ENCODE peak calls at places on chromosomes 12 and 14, in ten cellular contexts. One of them, this sample, is unnamed.

GRCh38 chr12:52988933-52989332 is 17.3 kb upstream of the EIF4B start:
- DNase-seq in mucosa of descending colon: no peak
- DNase-seq in AG09309: no peak
- DNase-seq in HL-60: no peak
- DNase-seq in fibroblast of pulmonary artery: no peak
- DNase-seq in osteoblast: no peak
- DNase-seq in mesenchymal stem cell: no peak
- DNase-seq in GM23338: no peak
- DNase-seq in A549: no peak
- DNase-seq in trophoblast cell: no peak
- DNase-seq in this sample: no peak

GRCh38 chr14:102659797-102660196 is 67.3 kb downstream of the RCOR1 start:
- DNase-seq in AG09309: no peak
- DNase-seq in osteoblast: no peak
- DNase-seq in fibroblast of pulmonary artery: peak; percentile 55
- DNase-seq in HL-60: no peak
- DNase-seq in mucosa of descending colon: no peak
- DNase-seq in mesenchymal stem cell: peak; percentile 68
- DNase-seq in GM23338: no peak
- DNase-seq in A549: no peak
- DNase-seq in trophoblast cell: no peak
- DNase-seq in this sample: peak; percentile 68

GRCh38 chr12:80937391-80938238 is at the start of gene LIN7A:
- DNase-seq in AG09309: no peak
- DNase-seq in GM23338: peak; percentile 68
- DNase-seq in mucosa of descending colon: no peak
- DNase-seq in A549: peak; percentile 12
- DNase-seq in osteoblast: peak; percentile 80
- DNase-seq in mesenchymal stem cell: peak; percentile 57
- DNase-seq in HL-60: peak; percentile 56
- DNase-seq in trophoblast cell: peak; percentile 15
- DNase-seq in fibroblast of pulmonary artery: peak; percentile 15
- DNase-seq in this sample: peak; percentile 17

GRCh38 chr12:115507951-115508722 is 769.4 kb downstream of the MED13L start:
- DNase-seq in mucosa of descending colon: no peak
- DNase-seq in A549: no peak
- DNase-seq in trophoblast cell: no peak
- DNase-seq in AG09309: no peak
- DNase-seq in fibroblast of pulmonary artery: no peak
- DNase-seq in mesenchymal stem cell: no peak
- DNase-seq in GM23338: peak; percentile 95
- DNase-seq in HL-60: no peak
- DNase-seq in osteoblast: peak; percentile 31
- DNase-seq in this sample: no peak

GRCh38 chr12:91189526-91189925 is 6.9 kb upstream of the DCN start:
- DNase-seq in GM23338: no peak
- DNase-seq in mesenchymal stem cell: no peak
- DNase-seq in HL-60: no peak
- DNase-seq in trophoblast cell: no peak
- DNase-seq in fibroblast of pulmonary artery: peak; percentile 68
- DNase-seq in A549: no peak
- DNase-seq in AG09309: no peak
- DNase-seq in mucosa of descending colon: no peak
- DNase-seq in osteoblast: no peak
- DNase-seq in this sample: peak; percentile 71

GRCh38 chr12:10301103-10301502 is 6.6 kb upstream of the KLRD1 start:
- DNase-seq in trophoblast cell: peak; percentile 58
- DNase-seq in HL-60: no peak
- DNase-seq in mesenchymal stem cell: peak; percentile 51
- DNase-seq in osteoblast: no peak
- DNase-seq in mucosa of descending colon: no peak
- DNase-seq in AG09309: no peak
- DNase-seq in A549: no peak
- DNase-seq in GM23338: no peak
- DNase-seq in fibroblast of pulmonary artery: no peak
- DNase-seq in this sample: no peak

GRCh38 chr14:73780896-73781295 is 66.7 kb upstream of the PNMA1 start:
- DNase-seq in AG09309: no peak
- DNase-seq in fibroblast of pulmonary artery: no peak
- DNase-seq in A549: no peak
- DNase-seq in osteoblast: no peak
- DNase-seq in GM23338: no peak
- DNase-seq in mucosa of descending colon: no peak
- DNase-seq in HL-60: no peak
- DNase-seq in mesenchymal stem cell: no peak
- DNase-seq in trophoblast cell: no peak
- DNase-seq in this sample: no peak

GRCh38 chr12:124727244-124727673 is 136.4 kb downstream of the SCARB1 start:
- DNase-seq in A549: no peak
- DNase-seq in AG09309: no peak
- DNase-seq in mucosa of descending colon: peak; percentile 82
- DNase-seq in osteoblast: peak; percentile 89
- DNase-seq in mesenchymal stem cell: peak; percentile 59
- DNase-seq in trophoblast cell: peak; percentile 93
- DNase-seq in GM23338: no peak
- DNase-seq in fibroblast of pulmonary artery: peak; percentile 51
- DNase-seq in HL-60: peak; percentile 98
- DNase-seq in this sample: peak; percentile 69

GRCh38 chr12:68393398-68393797 is 61.2 kb upstream of the MDM1 start:
- DNase-seq in mesenchymal stem cell: no peak
- DNase-seq in trophoblast cell: no peak
- DNase-seq in mucosa of descending colon: no peak
- DNase-seq in HL-60: no peak
- DNase-seq in GM23338: no peak
- DNase-seq in A549: no peak
- DNase-seq in AG09309: no peak
- DNase-seq in fibroblast of pulmonary artery: peak; percentile 20
- DNase-seq in osteoblast: no peak
- DNase-seq in this sample: no peak

GRCh38 chr14:55756563-55756962 is 176.6 kb downstream of the KTN1 start:
- DNase-seq in mucosa of descending colon: no peak
- DNase-seq in A549: no peak
- DNase-seq in trophoblast cell: no peak
- DNase-seq in mesenchymal stem cell: peak; percentile 30
- DNase-seq in AG09309: no peak
- DNase-seq in osteoblast: no peak
- DNase-seq in GM23338: no peak
- DNase-seq in fibroblast of pulmonary artery: no peak
- DNase-seq in HL-60: no peak
- DNase-seq in this sample: no peak

GRCh38 chr12:41049033-41049432 is 139.1 kb upstream of the PDZRN4 start:
- DNase-seq in HL-60: no peak
- DNase-seq in GM23338: no peak
- DNase-seq in osteoblast: no peak
- DNase-seq in AG09309: no peak
- DNase-seq in fibroblast of pulmonary artery: no peak
- DNase-seq in mucosa of descending colon: no peak
- DNase-seq in trophoblast cell: no peak
- DNase-seq in mesenchymal stem cell: peak; percentile 9
- DNase-seq in A549: no peak
- DNase-seq in this sample: no peak

GRCh38 chr12:98895086-98895651 is 250.1 kb downstream of the APAF1 start:
- DNase-seq in GM23338: peak; percentile 69
- DNase-seq in osteoblast: no peak
- DNase-seq in fibroblast of pulmonary artery: no peak
- DNase-seq in mesenchymal stem cell: no peak
- DNase-seq in mucosa of descending colon: no peak
- DNase-seq in trophoblast cell: no peak
- DNase-seq in HL-60: no peak
- DNase-seq in A549: no peak
- DNase-seq in AG09309: no peak
- DNase-seq in this sample: no peak

GRCh38 chr14:74548881-74549280 is 55.3 kb downstream of the ISCA2 start:
- DNase-seq in AG09309: peak; percentile 78
- DNase-seq in A549: no peak
- DNase-seq in GM23338: no peak
- DNase-seq in fibroblast of pulmonary artery: peak; percentile 76
- DNase-seq in trophoblast cell: no peak
- DNase-seq in HL-60: no peak
- DNase-seq in mesenchymal stem cell: no peak
- DNase-seq in osteoblast: peak; percentile 92
- DNase-seq in mucosa of descending colon: peak; percentile 37
- DNase-seq in this sample: peak; percentile 97

GRCh38 chr12:112362309-112362708 is 19.9 kb downstream of the HECTD4 start:
- DNase-seq in trophoblast cell: no peak
- DNase-seq in fibroblast of pulmonary artery: no peak
- DNase-seq in GM23338: no peak
- DNase-seq in osteoblast: no peak
- DNase-seq in mucosa of descending colon: no peak
- DNase-seq in AG09309: no peak
- DNase-seq in A549: no peak
- DNase-seq in HL-60: no peak
- DNase-seq in mesenchymal stem cell: no peak
- DNase-seq in this sample: no peak

GRCh38 chr14:95303552-95303951 is 16.2 kb downstream of the CLMN start:
- DNase-seq in trophoblast cell: no peak
- DNase-seq in A549: no peak
- DNase-seq in AG09309: no peak
- DNase-seq in fibroblast of pulmonary artery: no peak
- DNase-seq in HL-60: no peak
- DNase-seq in mesenchymal stem cell: no peak
- DNase-seq in mucosa of descending colon: no peak
- DNase-seq in GM23338: no peak
- DNase-seq in osteoblast: no peak
- DNase-seq in this sample: no peak

GRCh38 chr12:6952860-6953416 is 1.8 kb downstream of the PTPN6 start:
- DNase-seq in osteoblast: peak; percentile 11
- DNase-seq in HL-60: no peak
- DNase-seq in mucosa of descending colon: peak; percentile 49
- DNase-seq in mesenchymal stem cell: no peak
- DNase-seq in AG09309: no peak
- DNase-seq in trophoblast cell: no peak
- DNase-seq in fibroblast of pulmonary artery: no peak
- DNase-seq in A549: no peak
- DNase-seq in GM23338: no peak
- DNase-seq in this sample: no peak
- H3K4me3 ChIP-seq in osteoblast: no peak overlapping the region
- H3K4me3 ChIP-seq in HL-60: peak overlapping the region; percentile 80
- H3K4me3 ChIP-seq in mucosa of descending colon: no peak overlapping the region
- H3K4me3 ChIP-seq in mesenchymal stem cell: no peak overlapping the region
- H3K4me3 ChIP-seq in AG09309: no peak overlapping the region
- H3K4me3 ChIP-seq in trophoblast cell: no peak overlapping the region
- H3K4me3 ChIP-seq in fibroblast of pulmonary artery: no peak overlapping the region
- H3K4me3 ChIP-seq in A549: no peak overlapping the region
- H3K4me3 ChIP-seq in GM23338: no peak overlapping the region
- H3K4me3 ChIP-seq in this sample: no peak overlapping the region

GRCh38 chr12:42963993-42964392 is 374.4 kb upstream of the PRICKLE1 start:
- DNase-seq in GM23338: no peak
- DNase-seq in fibroblast of pulmonary artery: no peak
- DNase-seq in trophoblast cell: no peak
- DNase-seq in HL-60: no peak
- DNase-seq in A549: no peak
- DNase-seq in mesenchymal stem cell: no peak
- DNase-seq in osteoblast: no peak
- DNase-seq in mucosa of descending colon: no peak
- DNase-seq in AG09309: no peak
- DNase-seq in this sample: no peak

GRCh38 chr12:42968426-42968825 is 378.9 kb upstream of the PRICKLE1 start:
- DNase-seq in AG09309: no peak
- DNase-seq in A549: no peak
- DNase-seq in trophoblast cell: no peak
- DNase-seq in mucosa of descending colon: no peak
- DNase-seq in GM23338: no peak
- DNase-seq in osteoblast: no peak
- DNase-seq in mesenchymal stem cell: no peak
- DNase-seq in fibroblast of pulmonary artery: no peak
- DNase-seq in HL-60: no peak
- DNase-seq in this sample: no peak

GRCh38 chr12:42967850-42968249 is 378.3 kb upstream of the PRICKLE1 start:
- DNase-seq in trophoblast cell: no peak
- DNase-seq in AG09309: no peak
- DNase-seq in osteoblast: no peak
- DNase-seq in mesenchymal stem cell: no peak
- DNase-seq in GM23338: no peak
- DNase-seq in mucosa of descending colon: no peak
- DNase-seq in A549: no peak
- DNase-seq in HL-60: no peak
- DNase-seq in fibroblast of pulmonary artery: no peak
- DNase-seq in this sample: no peak

GRCh38 chr12:42969357-42969756 is 379.8 kb upstream of the PRICKLE1 start:
- DNase-seq in GM23338: no peak
- DNase-seq in mesenchymal stem cell: no peak
- DNase-seq in trophoblast cell: peak; percentile 92
- DNase-seq in mucosa of descending colon: no peak
- DNase-seq in A549: no peak
- DNase-seq in osteoblast: no peak
- DNase-seq in HL-60: no peak
- DNase-seq in fibroblast of pulmonary artery: peak; percentile 54
- DNase-seq in AG09309: no peak
- DNase-seq in this sample: no peak
- H3K4me3 ChIP-seq in GM23338: no peak overlapping the region
- H3K4me3 ChIP-seq in mesenchymal stem cell: no peak overlapping the region
- H3K4me3 ChIP-seq in trophoblast cell: no peak overlapping the region
- H3K4me3 ChIP-seq in mucosa of descending colon: no peak overlapping the region
- H3K4me3 ChIP-seq in A549: no peak overlapping the region
- H3K4me3 ChIP-seq in osteoblast: no peak overlapping the region
- H3K4me3 ChIP-seq in HL-60: no peak overlapping the region
- H3K4me3 ChIP-seq in fibroblast of pulmonary artery: no peak overlapping the region
- H3K4me3 ChIP-seq in AG09309: no peak overlapping the region
- H3K4me3 ChIP-seq in this sample: no peak overlapping the region

DNA sequence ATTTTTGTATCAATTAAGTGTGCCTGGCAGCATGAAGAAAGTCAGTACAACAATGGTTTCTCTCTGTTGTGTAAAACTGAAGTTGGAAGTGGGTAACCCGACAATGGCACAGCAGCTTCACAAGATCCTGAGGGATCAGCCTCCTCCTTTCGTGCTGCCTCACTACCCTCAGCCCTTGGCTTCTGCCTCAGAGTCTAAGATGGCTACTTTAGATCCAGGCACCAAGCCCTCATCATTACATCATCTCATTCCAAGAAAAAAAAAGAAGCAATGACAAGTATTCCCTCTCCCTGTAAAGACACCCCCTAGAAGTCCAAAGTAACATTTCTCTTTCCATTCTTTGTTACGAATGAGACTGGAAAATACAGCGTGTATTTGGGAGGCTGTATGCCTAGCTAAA is 92.6 kb downstream of the DNAI7 start:
- DNase-seq in HL-60: no peak
- DNase-seq in AG09309: no peak
- DNase-seq in mesenchymal stem cell: no peak
- DNase-seq in trophoblast cell: peak; percentile 71
- DNase-seq in mucosa of descending colon: no peak
- DNase-seq in osteoblast: no peak
- DNase-seq in fibroblast of pulmonary artery: no peak
- DNase-seq in GM23338: peak; percentile 41
- DNase-seq in A549: no peak
- DNase-seq in this sample: no peak
- H3K4me3 ChIP-seq in HL-60: no peak overlapping the region
- H3K4me3 ChIP-seq in AG09309: no peak overlapping the region
- H3K4me3 ChIP-seq in mesenchymal stem cell: no peak overlapping the region
- H3K4me3 ChIP-seq in trophoblast cell: no peak overlapping the region
- H3K4me3 ChIP-seq in mucosa of descending colon: no peak overlapping the region
- H3K4me3 ChIP-seq in osteoblast: no peak overlapping the region
- H3K4me3 ChIP-seq in fibroblast of pulmonary artery: no peak overlapping the region
- H3K4me3 ChIP-seq in GM23338: no peak overlapping the region
- H3K4me3 ChIP-seq in A549: no peak overlapping the region
- H3K4me3 ChIP-seq in this sample: no peak overlapping the region

DNA sequence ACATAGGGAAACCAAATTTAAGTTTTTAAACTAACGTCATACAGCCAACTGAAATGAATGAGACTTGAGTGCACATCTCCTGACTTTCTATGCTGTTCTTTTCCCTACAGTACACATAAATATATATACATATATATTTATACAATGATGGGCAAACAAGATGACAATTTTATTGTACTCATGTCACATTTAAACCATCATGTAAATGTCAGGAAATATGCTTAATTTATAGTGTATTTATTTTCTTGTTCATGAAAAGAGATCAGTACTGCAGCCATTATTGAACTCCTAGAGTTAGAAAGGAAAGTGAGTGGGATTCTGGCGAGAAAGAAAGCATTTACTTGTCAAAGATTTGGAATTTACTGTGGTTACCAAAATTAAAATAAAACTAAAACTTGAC is 144.4 kb downstream of the RAD51B start:
- DNase-seq in osteoblast: peak; percentile 34
- DNase-seq in AG09309: no peak
- DNase-seq in mesenchymal stem cell: no peak
- DNase-seq in A549: no peak
- DNase-seq in mucosa of descending colon: no peak
- DNase-seq in fibroblast of pulmonary artery: no peak
- DNase-seq in trophoblast cell: no peak
- DNase-seq in HL-60: no peak
- DNase-seq in GM23338: no peak
- DNase-seq in this sample: no peak
- H3K4me3 ChIP-seq in osteoblast: peak overlapping the region; percentile 59
- H3K4me3 ChIP-seq in AG09309: no peak overlapping the region
- H3K4me3 ChIP-seq in mesenchymal stem cell: no peak overlapping the region
- H3K4me3 ChIP-seq in A549: no peak overlapping the region
- H3K4me3 ChIP-seq in mucosa of descending colon: no peak overlapping the region
- H3K4me3 ChIP-seq in fibroblast of pulmonary artery: no peak overlapping the region
- H3K4me3 ChIP-seq in trophoblast cell: no peak overlapping the region
- H3K4me3 ChIP-seq in HL-60: no peak overlapping the region
- H3K4me3 ChIP-seq in GM23338: no peak overlapping the region
- H3K4me3 ChIP-seq in this sample: peak overlapping the region; percentile 21